ENCODE peak calls at places on chromosomes 12 and 14, in four cellular contexts. E is tibial artery, O is coronary artery, Y is BE2C. D is an unnamed sample.

GRCh38 chr14:37330910-37331309 is 133.2 kb downstream of the MIPOL1 start:
- DNase-seq in E (no peak), O (no peak), Y (no peak), D (no peak)

GRCh38 chr14:31410048-31410654 is 10.2 kb downstream of the HEATR5A start:
- DNase-seq in E (no peak), O (no peak), Y (no peak), D (no peak)

GRCh38 chr12:95986635-95987535 is 9.3 kb downstream of the HAL start:
- DNase-seq in E (no peak), O (no peak), Y (no peak), D (peak)

GRCh38 chr14:63157195-63157594 is 47.0 kb upstream of the RHOJ start:
- DNase-seq in E (no peak), O (no peak), Y (no peak), D (no peak)

GRCh38 chr14:82704218-82704617 is 1170.6 kb upstream of the SEL1L start:
- DNase-seq in E (no peak), O (no peak), Y (no peak), D (no peak)

GRCh38 chr12:90939382-90939781 is 15.6 kb downstream of the CCER1 start:
- DNase-seq in E (no peak), O (no peak), Y (no peak), D (no peak)

GRCh38 chr14:53386359-53386758 is 233.2 kb upstream of the DDHD1 start:
- DNase-seq in E (no peak), O (no peak), Y (no peak), D (no peak)

GRCh38 chr12:48750215-48750614 is 33.7 kb upstream of the CCNT1 start:
- DNase-seq in E (no peak), O (no peak), Y (no peak), D (no peak)

GRCh38 chr12:109443794-109444193 is 33.3 kb downstream of the KCTD10 start:
- DNase-seq in E (no peak), O (no peak), Y (no peak), D (no peak)

GRCh38 chr12:53413485-53414215 is 10.0 kb upstream of the AMHR2 start:
- DNase-seq in E (peak), O (no peak), Y (no peak), D (no peak)

GRCh38 chr12:50187084-50187900 is 20.1 kb upstream of the CERS5 start:
- DNase-seq in E (no peak), O (no peak), Y (no peak), D (no peak)

DNA sequence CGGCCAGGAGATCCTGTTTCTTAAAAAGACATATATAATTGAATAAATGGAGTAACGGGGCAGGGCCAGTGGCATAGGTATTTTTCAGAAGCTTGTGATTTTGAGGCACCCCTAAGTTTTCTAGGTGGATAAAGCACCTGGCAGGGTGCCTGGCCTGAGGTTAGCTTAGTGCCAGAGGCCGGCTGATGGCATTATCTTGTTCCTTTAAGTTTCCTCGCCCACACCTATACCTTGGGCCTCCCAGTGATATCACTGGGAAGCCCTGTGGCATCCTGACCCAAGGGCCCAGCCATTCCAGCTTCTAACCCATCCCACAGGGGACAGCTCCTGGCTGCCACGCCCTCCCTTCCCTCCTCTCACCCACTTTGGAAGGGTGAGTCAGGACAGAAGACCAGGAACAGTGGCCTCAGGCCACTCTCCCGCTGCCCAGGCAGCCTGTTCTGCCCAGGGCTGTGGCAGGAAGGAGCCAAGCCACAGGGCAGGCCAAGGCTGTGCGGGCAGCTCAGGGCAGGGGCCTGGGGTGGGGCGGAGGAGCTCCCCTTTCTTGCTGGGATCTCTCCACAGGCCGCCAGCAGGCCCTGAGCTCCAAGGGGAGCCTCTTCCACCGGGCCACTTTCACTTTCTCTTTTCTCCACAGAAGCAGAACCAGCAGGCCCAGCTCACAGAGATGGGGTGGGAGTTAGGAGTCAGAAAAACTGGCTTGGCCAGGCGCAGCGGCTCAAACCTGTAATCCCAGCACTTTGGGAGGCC is 75.1 kb downstream of the IRF2BPL start:
- DNase-seq in E (peak), O (peak), Y (peak), D (no peak)
- H3K4me3 ChIP-seq in E (peak), O (peak), Y (no peak), D (peak)

GRCh38 chr12:3964404-3964803 is 91.2 kb upstream of the PARP11 start:
- DNase-seq in E (no peak), O (no peak), Y (no peak), D (no peak)
- TF ChIP-seq CTCF in E (no peak), O (no peak), Y (peak), D (no peak)

GRCh38 chr14:103134405-103134804 is 11.1 kb downstream of the TNFAIP2 start:
- DNase-seq in E (no peak), O (no peak), Y (no peak), D (no peak)
- H3K4me3 ChIP-seq in E (no peak), O (no peak), Y (no peak), D (no peak)

GRCh38 chr12:66947119-66947518 is 268.2 kb upstream of the GRIP1 start:
- DNase-seq in E (no peak), O (no peak), Y (no peak), D (no peak)

GRCh38 chr12:66945189-66945817 is 266.4 kb upstream of the GRIP1 start:
- DNase-seq in E (no peak), O (no peak), Y (no peak), D (no peak)

GRCh38 chr12:66944365-66944764 is 265.5 kb upstream of the GRIP1 start:
- DNase-seq in E (no peak), O (no peak), Y (no peak), D (no peak)

GRCh38 chr12:66941150-66941549 is 262.3 kb upstream of the GRIP1 start:
- DNase-seq in E (no peak), O (no peak), Y (no peak), D (no peak)

DNA sequence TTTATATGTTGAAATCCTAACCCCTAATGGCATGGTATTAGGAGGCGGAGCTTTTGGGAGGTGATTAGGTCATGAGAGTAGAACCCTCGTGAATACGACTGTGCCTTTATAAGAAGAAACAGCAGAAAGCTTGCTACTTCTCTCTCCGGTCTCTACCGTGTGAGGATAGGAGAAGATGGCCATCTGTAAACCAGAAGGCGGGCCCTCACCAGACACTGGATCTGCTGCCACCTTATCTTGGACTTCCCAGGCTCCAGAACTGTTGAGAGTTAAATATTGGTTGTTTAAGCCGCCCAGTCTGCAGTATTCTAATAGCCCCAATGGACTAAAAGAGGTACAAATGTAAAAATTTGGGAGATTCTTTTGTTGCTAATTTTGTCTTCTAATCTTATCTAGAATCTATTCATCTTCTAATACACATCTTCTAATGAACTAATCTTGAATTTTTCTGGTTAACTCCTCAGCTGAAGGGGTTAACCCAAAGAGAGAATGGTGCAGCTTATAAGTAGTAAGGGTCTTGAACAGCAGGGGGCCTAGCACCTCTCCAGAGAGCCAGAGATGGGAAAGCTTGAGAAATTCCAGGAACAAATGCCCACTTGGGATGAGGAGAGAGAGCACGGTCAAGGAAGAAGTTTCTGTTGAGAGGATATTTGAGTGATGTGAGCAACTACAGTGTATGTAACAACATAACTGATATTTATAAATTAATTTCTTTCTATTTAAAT is 264.0 kb upstream of the GRIP1 start:
- DNase-seq in E (no peak), O (no peak), Y (no peak), D (no peak)
- TF ChIP-seq CTCF in E (no peak), O (no peak), Y (peak), D (no peak)

D was measured in esophagus muscularis mucosa.